ENCODE peak calls at places on chromosome 20, in five cellular contexts. One of them, this sample, is unnamed.

GRCh38 chr20:61454053-61454452 is 202.0 kb downstream of the CDH4 start:
- DNase-seq in gastrocnemius medialis: no peak
- DNase-seq in HCT116: no peak
- DNase-seq in transverse colon: no peak
- DNase-seq in prostate gland: no peak
- DNase-seq in this sample: no peak

GRCh38 chr20:41905186-41905585 is 287.0 kb upstream of the CHD6 start:
- DNase-seq in prostate gland: no peak
- DNase-seq in HCT116: no peak
- DNase-seq in gastrocnemius medialis: no peak
- DNase-seq in transverse colon: no peak
- DNase-seq in this sample: no peak

GRCh38 chr20:45066372-45066771 is 34.6 kb downstream of the KCNS1 start:
- DNase-seq in gastrocnemius medialis: no peak
- DNase-seq in prostate gland: no peak
- DNase-seq in HCT116: no peak
- DNase-seq in transverse colon: no peak
- DNase-seq in this sample: no peak

GRCh38 chr20:45235995-45236394 is 14.8 kb downstream of the SEMG2 start:
- DNase-seq in transverse colon: no peak
- DNase-seq in gastrocnemius medialis: no peak
- DNase-seq in prostate gland: no peak
- DNase-seq in HCT116: no peak
- DNase-seq in this sample: no peak

GRCh38 chr20:52473171-52473570 is 281.6 kb upstream of the ZFP64 start:
- DNase-seq in gastrocnemius medialis: no peak
- DNase-seq in transverse colon: no peak
- DNase-seq in HCT116: no peak
- DNase-seq in prostate gland: no peak
- DNase-seq in this sample: no peak

GRCh38 chr20:1357921-1358671 is 29.2 kb upstream of the SDCBP2 start:
- DNase-seq in prostate gland: no peak
- DNase-seq in transverse colon: no peak
- DNase-seq in HCT116: no peak
- DNase-seq in gastrocnemius medialis: no peak
- DNase-seq in this sample: no peak

GRCh38 chr20:10784337-10785183 is 110.8 kb upstream of the JAG1 start:
- DNase-seq in gastrocnemius medialis: no peak
- DNase-seq in transverse colon: no peak
- DNase-seq in HCT116: no peak
- DNase-seq in prostate gland: no peak
- DNase-seq in this sample: no peak

GRCh38 chr20:38117635-38118034 is 47.4 kb downstream of the TGM2 start:
- DNase-seq in HCT116: no peak
- DNase-seq in transverse colon: no peak
- DNase-seq in prostate gland: no peak
- DNase-seq in gastrocnemius medialis: no peak
- DNase-seq in this sample: no peak

GRCh38 chr20:57074386-57074785 is 192.1 kb downstream of the BMP7 start:
- DNase-seq in gastrocnemius medialis: no peak
- DNase-seq in prostate gland: no peak
- DNase-seq in HCT116: no peak
- DNase-seq in transverse colon: no peak
- DNase-seq in this sample: no peak

GRCh38 chr20:57387945-57388351 is 3.2 kb upstream of the RBM38 start:
- DNase-seq in prostate gland: no peak
- DNase-seq in HCT116: no peak
- DNase-seq in transverse colon: no peak
- DNase-seq in gastrocnemius medialis: no peak
- DNase-seq in this sample: no peak

GRCh38 chr20:37734228-37734980 is 40.6 kb downstream of the CTNNBL1 start:
- DNase-seq in transverse colon: no peak
- DNase-seq in prostate gland: no peak
- DNase-seq in HCT116: no peak
- DNase-seq in gastrocnemius medialis: no peak
- DNase-seq in this sample: no peak

GRCh38 chr20:56801991-56802740 is 173.1 kb downstream of the TFAP2C start:
- DNase-seq in transverse colon: no peak
- DNase-seq in HCT116: no peak
- DNase-seq in prostate gland: no peak
- DNase-seq in gastrocnemius medialis: no peak
- DNase-seq in this sample: no peak

GRCh38 chr20:40046703-40047102 is 642.3 kb downstream of the MAFB start:
- DNase-seq in prostate gland: no peak
- DNase-seq in gastrocnemius medialis: no peak
- DNase-seq in transverse colon: no peak
- DNase-seq in HCT116: no peak
- DNase-seq in this sample: no peak

GRCh38 chr20:48275737-48276342 is 490.6 kb upstream of the SULF2 start:
- DNase-seq in prostate gland: no peak
- DNase-seq in HCT116: no peak
- DNase-seq in transverse colon: no peak
- DNase-seq in gastrocnemius medialis: no peak
- DNase-seq in this sample: no peak

GRCh38 chr20:19885981-19886665 is 128.1 kb downstream of the RIN2 start:
- DNase-seq in HCT116: no peak
- DNase-seq in transverse colon: peak
- DNase-seq in gastrocnemius medialis: no peak
- DNase-seq in prostate gland: peak
- DNase-seq in this sample: peak

GRCh38 chr20:45254867-45255266 is 503 bp upstream of the SLPI start:
- DNase-seq in transverse colon: no peak
- DNase-seq in HCT116: no peak
- DNase-seq in gastrocnemius medialis: peak
- DNase-seq in prostate gland: peak
- DNase-seq in this sample: no peak

GRCh38 chr20:33808388-33808787 is 2.8 kb upstream of the CHMP4B start:
- DNase-seq in gastrocnemius medialis: no peak
- DNase-seq in HCT116: no peak
- DNase-seq in transverse colon: no peak
- DNase-seq in prostate gland: no peak
- DNase-seq in this sample: no peak

GRCh38 chr20:33812673-33813462 is 1.7 kb downstream of the CHMP4B start:
- DNase-seq in gastrocnemius medialis: no peak
- DNase-seq in HCT116: no peak
- DNase-seq in prostate gland: no peak
- DNase-seq in transverse colon: no peak
- DNase-seq in this sample: peak

GRCh38 chr20:33814238-33814712 is 3.1 kb downstream of the CHMP4B start:
- DNase-seq in gastrocnemius medialis: no peak
- DNase-seq in prostate gland: no peak
- DNase-seq in transverse colon: peak
- DNase-seq in HCT116: no peak
- DNase-seq in this sample: peak

GRCh38 chr20:33815671-33816070 is 4.5 kb downstream of the CHMP4B start:
- DNase-seq in prostate gland: no peak
- DNase-seq in HCT116: no peak
- DNase-seq in gastrocnemius medialis: no peak
- DNase-seq in transverse colon: no peak
- DNase-seq in this sample: no peak

DNA sequence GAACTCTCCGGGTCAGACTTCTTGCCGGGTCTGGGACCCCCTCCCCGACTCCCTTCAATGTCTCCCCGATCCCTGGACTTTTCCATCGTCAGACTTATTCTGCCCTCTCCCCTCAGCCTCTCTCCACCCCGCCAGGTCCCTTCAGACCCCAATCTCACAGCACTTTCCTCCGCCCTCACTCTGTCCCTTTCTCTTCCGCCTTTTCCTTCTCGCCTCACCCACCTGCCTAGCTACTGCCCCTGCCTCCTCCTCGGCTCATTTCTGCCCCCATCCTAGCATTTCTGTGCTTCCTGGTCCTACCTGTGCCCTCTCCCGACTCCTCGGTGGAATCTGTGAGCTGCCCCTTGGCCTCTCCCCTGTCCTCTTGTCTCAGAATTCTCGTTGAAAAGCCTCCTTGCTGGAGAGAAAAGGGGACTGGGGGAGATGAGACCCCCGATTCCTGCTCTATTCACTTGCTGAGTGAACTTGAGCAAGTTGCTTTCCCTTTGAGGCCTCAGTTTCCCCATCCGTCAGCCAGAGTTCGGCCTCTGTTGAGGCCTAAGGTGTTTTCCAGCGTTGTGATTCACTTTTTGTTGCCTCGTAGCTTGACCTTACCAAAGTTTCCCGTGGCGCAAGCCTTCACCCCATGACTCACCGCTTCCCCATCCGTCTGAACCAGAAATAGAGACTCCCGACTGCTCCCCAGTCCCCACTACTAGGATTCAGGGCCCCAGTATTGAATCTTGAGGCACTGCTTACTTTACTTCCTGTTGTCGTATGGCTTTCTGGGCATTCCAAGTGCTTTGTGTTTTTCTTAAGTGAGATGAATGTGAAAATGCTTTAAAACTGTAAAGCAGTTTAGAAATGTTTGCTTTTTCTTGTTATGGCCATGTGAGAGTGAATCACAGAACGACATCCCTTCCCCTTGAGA is 870 bp downstream of the CHMP4B start:
- DNase-seq in transverse colon: peak
- DNase-seq in prostate gland: peak
- DNase-seq in HCT116: no peak
- DNase-seq in gastrocnemius medialis: peak
- DNase-seq in this sample: peak
- TF ChIP-seq POLR2A in transverse colon: peak
- TF ChIP-seq POLR2A in prostate gland: no peak
- TF ChIP-seq POLR2A in HCT116: no peak
- TF ChIP-seq POLR2A in gastrocnemius medialis: peak
- TF ChIP-seq POLR2A in this sample: no peak

DNA sequence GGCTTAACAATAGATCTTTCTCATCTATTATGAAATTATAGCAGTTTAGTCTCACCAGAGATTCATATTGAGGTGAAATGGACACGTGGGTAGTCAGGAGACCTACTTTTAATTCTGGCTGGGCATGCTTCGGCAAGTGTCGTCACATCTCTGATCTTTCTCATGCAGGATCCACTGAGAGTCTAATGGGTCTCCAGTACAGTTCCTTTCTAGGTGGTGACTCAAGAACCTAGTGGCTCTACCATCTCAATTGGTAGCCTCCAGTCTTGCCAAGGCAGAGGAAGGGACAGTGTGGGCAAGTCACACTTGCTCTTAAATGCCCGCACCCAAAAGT is 94.9 kb downstream of the KCNB1 start:
- DNase-seq in HCT116: no peak
- DNase-seq in prostate gland: no peak
- DNase-seq in gastrocnemius medialis: no peak
- DNase-seq in transverse colon: no peak
- DNase-seq in this sample: no peak
- H3K27ac ChIP-seq in HCT116: no peak
- H3K27ac ChIP-seq in prostate gland: peak
- H3K27ac ChIP-seq in gastrocnemius medialis: peak
- H3K27ac ChIP-seq in transverse colon: peak
- H3K27ac ChIP-seq in this sample: no peak

GRCh38 chr20:11987526-11987925 is 69.8 kb downstream of the BTBD3 start:
- DNase-seq in HCT116: no peak
- DNase-seq in transverse colon: no peak
- DNase-seq in gastrocnemius medialis: no peak
- DNase-seq in prostate gland: no peak
- DNase-seq in this sample: no peak
- TF ChIP-seq POLR2A in HCT116: no peak
- TF ChIP-seq POLR2A in transverse colon: no peak
- TF ChIP-seq POLR2A in gastrocnemius medialis: no peak
- TF ChIP-seq POLR2A in prostate gland: no peak
- TF ChIP-seq POLR2A in this sample: no peak

GRCh38 chr20:36064661-36065426 is 89.7 kb upstream of the EPB41L1 start:
- DNase-seq in prostate gland: peak
- DNase-seq in gastrocnemius medialis: peak
- DNase-seq in transverse colon: peak
- DNase-seq in HCT116: no peak
- DNase-seq in this sample: peak

GRCh38 chr20:36060676-36061075 is 92.3 kb downstream of the CNBD2 start:
- DNase-seq in transverse colon: no peak
- DNase-seq in HCT116: no peak
- DNase-seq in prostate gland: no peak
- DNase-seq in gastrocnemius medialis: no peak
- DNase-seq in this sample: no peak

GRCh38 chr20:36061754-36062153 is 92.8 kb upstream of the EPB41L1 start:
- DNase-seq in gastrocnemius medialis: no peak
- DNase-seq in transverse colon: no peak
- DNase-seq in HCT116: no peak
- DNase-seq in prostate gland: no peak
- DNase-seq in this sample: no peak

GRCh38 chr20:36063916-36064660 is 90.5 kb upstream of the EPB41L1 start:
- DNase-seq in prostate gland: no peak
- DNase-seq in gastrocnemius medialis: no peak
- DNase-seq in transverse colon: no peak
- DNase-seq in HCT116: no peak
- DNase-seq in this sample: no peak

DNA sequence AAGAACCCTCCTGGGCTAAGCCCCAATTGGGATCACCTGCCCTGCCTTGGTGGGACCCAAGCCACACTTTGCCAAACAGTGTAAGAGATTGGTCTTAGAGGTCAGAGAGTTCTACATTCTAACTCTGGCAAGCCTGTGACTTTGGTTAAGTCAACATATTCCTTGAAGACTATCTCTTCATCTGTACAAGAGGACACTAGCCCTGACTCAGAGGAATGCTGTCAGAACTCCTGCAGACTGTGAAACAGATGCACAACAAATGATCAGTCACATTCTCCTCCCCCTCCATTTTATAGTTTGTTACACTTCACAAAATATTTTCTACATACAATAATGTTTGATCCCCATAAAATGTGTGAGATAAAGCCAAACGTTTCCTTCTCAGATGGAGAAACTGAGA is 91.7 kb upstream of the EPB41L1 start:
- DNase-seq in HCT116: no peak
- DNase-seq in prostate gland: no peak
- DNase-seq in transverse colon: no peak
- DNase-seq in gastrocnemius medialis: no peak
- DNase-seq in this sample: no peak
- H3K27ac ChIP-seq in HCT116: no peak
- H3K27ac ChIP-seq in prostate gland: no peak
- H3K27ac ChIP-seq in transverse colon: no peak
- H3K27ac ChIP-seq in gastrocnemius medialis: no peak
- H3K27ac ChIP-seq in this sample: no peak

GRCh38 chr20:5091902-5092301 is 27.9 kb downstream of the PCNA start:
- DNase-seq in gastrocnemius medialis: no peak
- DNase-seq in transverse colon: no peak
- DNase-seq in HCT116: no peak
- DNase-seq in prostate gland: no peak
- DNase-seq in this sample: no peak
- TF ChIP-seq POLR2A in gastrocnemius medialis: no peak
- TF ChIP-seq POLR2A in transverse colon: no peak
- TF ChIP-seq POLR2A in HCT116: no peak
- TF ChIP-seq POLR2A in prostate gland: no peak
- TF ChIP-seq POLR2A in this sample: no peak

GRCh38 chr20:21190866-21191265 is 65.0 kb downstream of the KIZ start:
- DNase-seq in HCT116: no peak
- DNase-seq in gastrocnemius medialis: no peak
- DNase-seq in transverse colon: no peak
- DNase-seq in prostate gland: no peak
- DNase-seq in this sample: no peak
- H3K27ac ChIP-seq in HCT116: no peak
- H3K27ac ChIP-seq in gastrocnemius medialis: no peak
- H3K27ac ChIP-seq in transverse colon: peak
- H3K27ac ChIP-seq in prostate gland: no peak
- H3K27ac ChIP-seq in this sample: no peak

This sample was measured in Peyer's patch.